ENCODE peak calls at places on chromosomes 13 and 19, in nine cellular contexts. T is CD4-positive, alpha-beta T cell; Q is brain microvascular endothelial cell; E is hepatic stellate cell; P is GM23338; W is stimulated activated CD8-positive, alpha-beta memory T cell treated with anti-CD3 and anti-CD28 coated beads, Interleukin-15, amount 100 ng/mL, for 48 hours; R is head of caudate nucleus; S is bronchial epithelial cell; L is small intestine. J is an unnamed sample.

GRCh38 chr13:46321494-46322225 is 65.4 kb downstream of the RUBCNL start:
- DNase-seq in S (peak; percentile 40), W (peak; percentile 36), E (peak; percentile 63), R (peak; percentile 39), P (peak; percentile 68), T (peak; percentile 69), Q (peak; percentile 53), L (peak; percentile 40), J (peak; percentile 55)

GRCh38 chr13:50512602-50513527 is 330.6 kb downstream of the DLEU7 start:
- DNase-seq in T (peak; percentile 19), Q (peak; percentile 45), L (peak; percentile 68), W (no peak), S (no peak), R (peak; percentile 55), P (no peak), E (peak; percentile 24), J (peak; percentile 12)

GRCh38 chr13:21069561-21070004 is 8.2 kb upstream of the LATS2 start:
- DNase-seq in S (peak; percentile 96), E (peak; percentile 78), R (no peak), Q (peak; percentile 85), W (no peak), L (peak; percentile 13), T (no peak), P (no peak), J (no peak)

GRCh38 chr13:79628463-79628862 is 147.5 kb downstream of the NDFIP2 start:
- DNase-seq in S (no peak), L (no peak), Q (no peak), P (no peak), E (no peak), T (no peak), R (no peak), W (no peak), J (no peak)

GRCh38 chr19:31693131-31693700 is 344.0 kb upstream of the TSHZ3 start:
- DNase-seq in Q (no peak), R (no peak), P (peak; percentile 21), L (no peak), T (no peak), W (no peak), E (no peak), S (no peak), J (no peak)

GRCh38 chr19:5026706-5027273 is 57.9 kb downstream of the KDM4B start:
- DNase-seq in T (no peak), R (no peak), P (peak; percentile 68), Q (no peak), E (no peak), W (no peak), L (no peak), S (no peak), J (no peak)

GRCh38 chr13:23617551-23618014 is 47.4 kb downstream of the TNFRSF19 start:
- DNase-seq in W (no peak), L (no peak), S (no peak), T (no peak), E (no peak), P (no peak), R (no peak), Q (peak; percentile 94), J (no peak)

GRCh38 chr13:44312898-44313551 is 60.6 kb upstream of the SERP2 start:
- DNase-seq in Q (peak; percentile 82), R (no peak), E (no peak), S (peak; percentile 99), T (no peak), L (peak; percentile 49), P (no peak), W (no peak), J (no peak)

GRCh38 chr19:41324921-41325639 is 15.1 kb downstream of the CCDC97 start:
- DNase-seq in W (no peak), E (peak; percentile 91), T (no peak), L (no peak), S (peak; percentile 85), Q (peak; percentile 81), P (peak; percentile 79), R (no peak), J (no peak)

GRCh38 chr19:49570138-49570856 is 10.1 kb downstream of the NOSIP start:
- DNase-seq in T (peak; percentile 59), W (no peak), Q (peak; percentile 75), S (peak; percentile 74), R (no peak), P (peak; percentile 96), L (peak; percentile 87), E (peak; percentile 86), J (peak; percentile 51)

GRCh38 chr13:30371649-30372265 is 50.5 kb upstream of the UBE2L5 start:
- DNase-seq in S (peak; percentile 82), L (peak; percentile 93), T (peak; percentile 52), W (peak; percentile 23), E (peak; percentile 66), P (no peak), Q (peak; percentile 57), R (no peak), J (peak; percentile 56)

GRCh38 chr13:111909971-111910671 is 156.8 kb upstream of the SOX1 start:
- DNase-seq in T (no peak), S (no peak), L (no peak), Q (no peak), W (no peak), E (no peak), R (no peak), P (no peak), J (no peak)

GRCh38 chr19:47587295-47587694 is 14.3 kb upstream of the ZNF541 start:
- DNase-seq in W (no peak), E (no peak), R (no peak), T (no peak), S (peak; percentile 48), Q (no peak), L (no peak), P (no peak), J (no peak)

GRCh38 chr19:50978772-50979390 is 4.8 kb downstream of the KLK7 start:
- DNase-seq in R (no peak), Q (no peak), W (no peak), P (no peak), S (peak; percentile 27), T (no peak), L (no peak), E (no peak), J (no peak)

GRCh38 chr19:18044825-18045304 is 36.9 kb downstream of the ARRDC2 start:
- DNase-seq in L (peak; percentile 85), S (peak; percentile 40), R (peak; percentile 78), E (peak; percentile 81), P (peak; percentile 77), T (peak; percentile 68), Q (peak; percentile 62), W (peak; percentile 85), J (peak; percentile 63)

GRCh38 chr19:45401815-45402468 is 2.9 kb downstream of the PPP1R13L start:
- DNase-seq in P (no peak), S (no peak), T (no peak), R (no peak), Q (no peak), E (no peak), L (no peak), W (no peak), J (no peak)

GRCh38 chr13:34358811-34359513 is 541.0 kb downstream of the RFC3 start:
- DNase-seq in Q (peak; percentile 85), T (no peak), L (peak; percentile 4), R (no peak), W (no peak), S (peak; percentile 68), P (no peak), E (peak; percentile 53), J (no peak)

GRCh38 chr19:12993562-12993961 is 1.7 kb upstream of the NFIX start:
- DNase-seq in E (no peak), L (no peak), W (no peak), S (no peak), T (no peak), R (no peak), Q (no peak), P (no peak), J (no peak)

GRCh38 chr13:32454886-32455593 is 27.1 kb upstream of the N4BP2L1 start:
- DNase-seq in W (no peak), Q (no peak), S (no peak), R (no peak), P (peak; percentile 22), T (no peak), E (no peak), L (no peak), J (no peak)

GRCh38 chr13:32409561-32410440 is 18.1 kb downstream of the N4BP2L1 start:
- DNase-seq in P (peak; percentile 94), R (peak; percentile 33), S (peak; percentile 21), W (no peak), E (peak; percentile 57), Q (peak; percentile 50), L (no peak), T (no peak), J (no peak)

GRCh38 chr19:48975947-48976847 is 11.1 kb downstream of the FTL start:
- DNase-seq in T (no peak), L (no peak), P (peak; percentile 93), Q (no peak), R (no peak), S (no peak), W (no peak), E (no peak), J (no peak)

GRCh38 chr19:37551123-37551993 is 43.2 kb downstream of the ZNF571 start:
- DNase-seq in E (peak; percentile 79), R (peak; percentile 45), Q (peak; percentile 61), S (peak; percentile 40), T (no peak), W (peak; percentile 55), L (peak; percentile 29), P (peak; percentile 58), J (peak; percentile 24)

GRCh38 chr13:44293908-44294735 is 79.5 kb upstream of the SERP2 start:
- DNase-seq in T (no peak), W (no peak), S (peak; percentile 58), Q (no peak), E (no peak), P (no peak), R (no peak), L (no peak), J (no peak)